ENCODE peak calls at places on chromosome 17, in seven cellular contexts. O is adrenal gland; P is iPS DF 19.7; V is stimulated activated CD4-positive, alpha-beta T cell treated with anti-CD3 and anti-CD28 coated beads, Interleukin-4, amount 100 ng/mL, for 4 hours; N is activated effector memory CD4-positive, alpha-beta T cell treated with anti-CD3 and anti-CD28 coated beads, Interleukin-2, amount 50 U/mL, for 16 hours; D is SK-N-SH; X is sciatic nerve. B is an unnamed sample.

GRCh38 chr17:10744509-10745000 is 14.7 kb upstream of the TMEM220 start:
- DNase-seq in D (peak), O (no peak), X (no peak), V (no peak), N (no peak), P (no peak), B (no peak)

GRCh38 chr17:65163990-65164495 is 26.9 kb downstream of the RGS9 start:
- DNase-seq in D (no peak), V (peak), N (peak), O (no peak), X (no peak), P (no peak), B (no peak)

GRCh38 chr17:39699818-39700147 is at the start of gene ERBB2:
- DNase-seq in D (no peak), X (peak), N (no peak), V (no peak), P (no peak), O (peak), B (no peak)

GRCh38 chr17:42252528-42253172 is 23.5 kb downstream of the STAT5B start:
- DNase-seq in D (no peak), O (no peak), N (no peak), P (no peak), X (no peak), V (no peak), B (no peak)

GRCh38 chr17:78795241-78795640 is 13.2 kb upstream of the CYTH1 start:
- DNase-seq in O (no peak), N (no peak), V (no peak), X (no peak), P (no peak), D (no peak), B (no peak)

GRCh38 chr17:63390090-63390489 is 56.0 kb downstream of the CYB561 start:
- DNase-seq in N (no peak), D (no peak), X (no peak), O (no peak), P (no peak), V (no peak), B (no peak)

GRCh38 chr17:80422981-80423380 is 8.0 kb downstream of the ENDOV start:
- DNase-seq in O (peak), V (no peak), X (no peak), D (peak), N (peak), P (no peak), B (no peak)

GRCh38 chr17:17445925-17446665 is 30.7 kb upstream of the MED9 start:
- DNase-seq in V (no peak), X (peak), O (no peak), N (no peak), D (no peak), P (no peak), B (no peak)

GRCh38 chr17:63442549-63443035 is 3.5 kb downstream of the CYB561 start:
- DNase-seq in P (no peak), O (no peak), V (no peak), N (no peak), D (peak), X (no peak), B (no peak)

GRCh38 chr17:63772801-63773271 is 561 bp downstream of the CCDC47 start:
- DNase-seq in D (peak), N (no peak), O (no peak), X (no peak), V (no peak), P (no peak), B (no peak)

GRCh38 chr17:19362293-19363113 is at the start of gene B9D1:
- DNase-seq in P (peak), V (peak), X (peak), N (peak), D (peak), O (peak), B (peak)

GRCh38 chr17:80477647-80478478 is 1.5 kb upstream of the NPTX1 start:
- DNase-seq in X (no peak), N (peak), O (peak), V (peak), D (peak), P (no peak), B (no peak)

GRCh38 chr17:1201132-1201702 is 21.4 kb upstream of the ABR start:
- DNase-seq in N (peak), V (no peak), P (no peak), D (no peak), O (no peak), X (no peak), B (no peak)

GRCh38 chr17:34306466-34306865 is 12.8 kb upstream of the CCL8 start:
- DNase-seq in P (peak), V (no peak), N (no peak), X (no peak), D (peak), O (peak), B (no peak)

GRCh38 chr17:60601443-60602384 is 1.7 kb downstream of the PPM1D start:
- DNase-seq in O (peak), D (peak), P (no peak), N (peak), V (no peak), X (no peak), B (peak)

GRCh38 chr17:77107506-77108433 is 33.0 kb upstream of the SEC14L1 start:
- DNase-seq in V (peak), X (no peak), N (peak), D (no peak), O (no peak), P (no peak), B (no peak)

GRCh38 chr17:18858567-18859245 is 775 bp downstream of the PRPSAP2 start:
- DNase-seq in N (no peak), O (no peak), P (no peak), D (no peak), X (no peak), V (no peak), B (no peak)

GRCh38 chr17:22464041-22464440 is 771.7 kb downstream of the KCNJ18 start:
- DNase-seq in D (no peak), V (no peak), P (no peak), O (no peak), N (no peak), X (no peak), B (no peak)

GRCh38 chr17:49728425-49728824 is 20.7 kb upstream of the SLC35B1 start:
- DNase-seq in V (no peak), O (no peak), D (no peak), X (no peak), N (no peak), P (no peak), B (no peak)

GRCh38 chr17:57902800-57903759 is 52.1 kb downstream of the CUEDC1 start:
- DNase-seq in O (peak), X (peak), D (no peak), V (no peak), N (no peak), P (no peak), B (no peak)

B was measured in neuronal stem cell.